ENCODE peak calls at places on chromosomes 12 and 14, in six cellular contexts. One of them, this sample, is unnamed.

GRCh38 chr12:91928501-91928900 is 217.1 kb downstream of the BTG1 start:
- DNase-seq in K562: no peak
- DNase-seq in HepG2: no peak
- DNase-seq in GM12892: no peak
- DNase-seq in GM12878: no peak
- DNase-seq in H1: no peak
- DNase-seq in this sample: no peak

GRCh38 chr14:99511421-99512109 is 30.4 kb downstream of the CCNK start:
- DNase-seq in K562: no peak
- DNase-seq in HepG2: no peak
- DNase-seq in GM12892: no peak
- DNase-seq in GM12878: no peak
- DNase-seq in H1: no peak
- DNase-seq in this sample: no peak

GRCh38 chr12:49201595-49202295 is 12.9 kb upstream of the TUBA1A start:
- DNase-seq in K562: peak; percentile 51
- DNase-seq in HepG2: no peak
- DNase-seq in GM12892: no peak
- DNase-seq in GM12878: no peak
- DNase-seq in H1: no peak
- DNase-seq in this sample: no peak

GRCh38 chr12:27009926-27010325 is 4.3 kb downstream of the TM7SF3 start:
- DNase-seq in K562: no peak
- DNase-seq in HepG2: no peak
- DNase-seq in GM12892: no peak
- DNase-seq in GM12878: no peak
- DNase-seq in H1: no peak
- DNase-seq in this sample: no peak

GRCh38 chr14:43765474-43765873 is 741.6 kb downstream of the FSCB start:
- DNase-seq in K562: no peak
- DNase-seq in HepG2: no peak
- DNase-seq in GM12892: no peak
- DNase-seq in GM12878: no peak
- DNase-seq in H1: no peak
- DNase-seq in this sample: no peak

GRCh38 chr12:73187765-73188164 is 915.6 kb downstream of the TRHDE start:
- DNase-seq in K562: no peak
- DNase-seq in HepG2: no peak
- DNase-seq in GM12892: no peak
- DNase-seq in GM12878: no peak
- DNase-seq in H1: no peak
- DNase-seq in this sample: no peak

GRCh38 chr12:110165540-110166159 is 41.5 kb downstream of the IFT81 start:
- DNase-seq in K562: no peak
- DNase-seq in HepG2: peak; percentile 1
- DNase-seq in GM12892: peak; percentile 9
- DNase-seq in GM12878: peak; percentile 26
- DNase-seq in H1: no peak
- DNase-seq in this sample: peak; percentile 18

GRCh38 chr14:69170848-69171247 is 17.9 kb upstream of the DCAF5 start:
- DNase-seq in K562: no peak
- DNase-seq in HepG2: no peak
- DNase-seq in GM12892: no peak
- DNase-seq in GM12878: no peak
- DNase-seq in H1: no peak
- DNase-seq in this sample: no peak

GRCh38 chr12:118124333-118124874 is 11.5 kb upstream of the PEBP1 start:
- DNase-seq in K562: no peak
- DNase-seq in HepG2: peak; percentile 82
- DNase-seq in GM12892: no peak
- DNase-seq in GM12878: no peak
- DNase-seq in H1: no peak
- DNase-seq in this sample: no peak

GRCh38 chr12:3042394-3042793 is 34.8 kb upstream of the TSPAN9 start:
- DNase-seq in K562: no peak
- DNase-seq in HepG2: no peak
- DNase-seq in GM12892: no peak
- DNase-seq in GM12878: no peak
- DNase-seq in H1: no peak
- DNase-seq in this sample: no peak

GRCh38 chr12:58563621-58564020 is 356.7 kb downstream of the LRIG3 start:
- DNase-seq in K562: no peak
- DNase-seq in HepG2: no peak
- DNase-seq in GM12892: no peak
- DNase-seq in GM12878: no peak
- DNase-seq in H1: no peak
- DNase-seq in this sample: no peak

GRCh38 chr12:113136128-113136989 is 798 bp upstream of the RASAL1 start:
- DNase-seq in K562: peak; percentile 51
- DNase-seq in HepG2: no peak
- DNase-seq in GM12892: peak; percentile 2
- DNase-seq in GM12878: no peak
- DNase-seq in H1: peak; percentile 71
- DNase-seq in this sample: no peak

GRCh38 chr12:70648831-70649230 is 11.6 kb upstream of the PTPRB start:
- DNase-seq in K562: no peak
- DNase-seq in HepG2: no peak
- DNase-seq in GM12892: no peak
- DNase-seq in GM12878: no peak
- DNase-seq in H1: no peak
- DNase-seq in this sample: no peak

GRCh38 chr12:71558445-71558844 is 105.2 kb downstream of the ZFC3H1 start:
- DNase-seq in K562: no peak
- DNase-seq in HepG2: no peak
- DNase-seq in GM12892: no peak
- DNase-seq in GM12878: no peak
- DNase-seq in H1: no peak
- DNase-seq in this sample: no peak

GRCh38 chr12:111570090-111570961 is 28.8 kb downstream of the ATXN2 start:
- DNase-seq in K562: peak; percentile 32
- DNase-seq in HepG2: no peak
- DNase-seq in GM12892: no peak
- DNase-seq in GM12878: no peak
- DNase-seq in H1: peak; percentile 8
- DNase-seq in this sample: no peak

DNA sequence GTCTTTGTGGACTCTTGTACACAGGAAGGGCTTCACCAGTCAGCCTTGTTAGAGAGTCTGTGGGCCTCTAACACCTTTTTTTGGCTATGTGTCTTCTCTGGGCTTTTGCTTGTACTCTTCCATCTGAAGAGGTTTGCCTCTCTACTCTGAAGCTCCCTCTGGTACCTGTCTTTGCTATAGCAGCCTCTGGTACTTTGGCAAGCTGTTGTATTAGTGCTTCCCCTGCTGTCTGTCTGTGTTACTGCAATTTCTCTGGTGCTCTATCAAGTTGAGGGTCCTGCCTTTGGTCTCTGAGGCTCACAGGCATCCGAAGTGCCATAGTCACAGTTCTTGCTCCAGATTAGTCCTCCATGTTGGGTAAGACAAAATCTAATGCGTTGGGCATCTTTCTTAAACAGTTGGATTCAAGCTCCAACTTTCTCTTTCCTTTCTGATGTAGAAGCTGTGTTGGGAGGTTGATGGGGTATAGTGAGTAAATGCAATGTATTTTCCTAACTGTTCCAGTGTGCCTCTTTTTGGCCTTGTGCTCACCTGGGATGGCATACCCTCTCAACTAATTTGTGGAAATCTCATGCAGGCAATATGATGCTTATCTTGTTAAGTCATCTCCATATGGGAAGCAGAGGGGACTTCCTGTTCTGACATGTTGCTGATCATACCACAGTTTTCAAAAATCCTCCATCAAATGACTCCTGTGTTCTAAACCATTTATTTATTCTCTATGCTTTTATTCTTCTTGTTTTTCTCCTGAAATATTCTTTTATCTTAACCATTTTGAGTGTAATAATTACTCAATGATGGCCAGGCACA is 88.8 kb downstream of the ATF7IP start:
- DNase-seq in K562: peak; percentile 50
- DNase-seq in HepG2: peak; percentile 65
- DNase-seq in GM12892: peak; percentile 2
- DNase-seq in GM12878: peak; percentile 30
- DNase-seq in H1: no peak
- DNase-seq in this sample: no peak
- TF ChIP-seq TAF1 in K562: no peak
- TF ChIP-seq TAF1 in HepG2: no peak
- TF ChIP-seq TAF1 in GM12892: no peak
- TF ChIP-seq TAF1 in GM12878: no peak
- TF ChIP-seq TAF1 in H1: no peak
- TF ChIP-seq TAF1 in this sample: no peak

GRCh38 chr12:50597200-50598195 is 92.7 kb downstream of the DIP2B start:
- DNase-seq in K562: peak; percentile 73
- DNase-seq in HepG2: no peak
- DNase-seq in GM12892: peak; percentile 38
- DNase-seq in GM12878: peak; percentile 55
- DNase-seq in H1: no peak
- DNase-seq in this sample: peak; percentile 46
- TF ChIP-seq POLR2A in K562: no peak
- TF ChIP-seq POLR2A in HepG2: no peak
- TF ChIP-seq POLR2A in GM12892: peak; percentile 48
- TF ChIP-seq POLR2A in GM12878: peak; percentile 62
- TF ChIP-seq POLR2A in H1: no peak
- TF ChIP-seq POLR2A in this sample: peak; percentile 48

DNA sequence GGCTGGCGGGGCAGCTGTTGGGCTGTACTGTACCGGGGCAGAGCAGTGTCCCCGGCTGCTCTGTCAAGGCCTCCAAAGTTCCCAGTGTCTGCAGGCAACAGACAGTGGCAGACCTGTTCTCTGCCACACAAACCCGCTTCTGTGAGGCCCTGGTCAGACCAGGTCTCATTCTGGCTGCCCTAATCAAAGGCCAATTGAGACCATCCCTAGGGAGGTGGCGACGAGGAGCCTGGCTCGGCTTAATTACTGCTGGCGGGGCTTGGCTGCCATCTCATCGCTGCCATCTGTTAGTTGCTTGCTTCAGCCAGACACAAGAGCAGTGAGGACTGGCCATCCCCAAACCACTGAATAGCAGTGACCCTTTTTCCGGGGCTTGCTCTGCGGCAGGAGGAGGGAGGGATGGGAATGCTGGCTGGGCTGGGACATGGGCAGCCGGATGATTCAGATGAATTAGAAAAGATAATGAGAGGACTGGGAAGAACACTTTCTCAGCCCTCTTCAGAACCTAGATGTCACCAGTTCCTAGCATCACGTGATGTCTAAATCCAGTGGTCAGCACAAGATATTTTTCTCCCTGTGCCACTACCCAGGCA is 24.5 kb downstream of the ERG28 start:
- DNase-seq in K562: no peak
- DNase-seq in HepG2: no peak
- DNase-seq in GM12892: no peak
- DNase-seq in GM12878: no peak
- DNase-seq in H1: no peak
- DNase-seq in this sample: no peak
- TF ChIP-seq TAF1 in K562: no peak
- TF ChIP-seq TAF1 in HepG2: no peak
- TF ChIP-seq TAF1 in GM12892: no peak
- TF ChIP-seq TAF1 in GM12878: no peak
- TF ChIP-seq TAF1 in H1: no peak
- TF ChIP-seq TAF1 in this sample: no peak

GRCh38 chr14:57266060-57266459 is 2.6 kb downstream of the EXOC5 start:
- DNase-seq in K562: no peak
- DNase-seq in HepG2: no peak
- DNase-seq in GM12892: no peak
- DNase-seq in GM12878: no peak
- DNase-seq in H1: no peak
- DNase-seq in this sample: no peak

GRCh38 chr14:57273236-57273635 is 4.5 kb downstream of the AP5M1 start:
- DNase-seq in K562: no peak
- DNase-seq in HepG2: peak; percentile 16
- DNase-seq in GM12892: no peak
- DNase-seq in GM12878: no peak
- DNase-seq in H1: no peak
- DNase-seq in this sample: no peak

GRCh38 chr14:57268161-57269067 is at the start of the genes AP5M1 and EXOC5:
- DNase-seq in K562: peak; percentile 92
- DNase-seq in HepG2: peak; percentile 86
- DNase-seq in GM12892: peak; percentile 54
- DNase-seq in GM12878: peak; percentile 83
- DNase-seq in H1: peak; percentile 87
- DNase-seq in this sample: peak; percentile 64
- TF ChIP-seq POLR2A in K562: peak; percentile 80
- TF ChIP-seq POLR2A in HepG2: no peak
- TF ChIP-seq POLR2A in GM12892: peak; percentile 69
- TF ChIP-seq POLR2A in GM12878: peak; percentile 85
- TF ChIP-seq POLR2A in H1: no peak
- TF ChIP-seq POLR2A in this sample: peak; percentile 76

DNA sequence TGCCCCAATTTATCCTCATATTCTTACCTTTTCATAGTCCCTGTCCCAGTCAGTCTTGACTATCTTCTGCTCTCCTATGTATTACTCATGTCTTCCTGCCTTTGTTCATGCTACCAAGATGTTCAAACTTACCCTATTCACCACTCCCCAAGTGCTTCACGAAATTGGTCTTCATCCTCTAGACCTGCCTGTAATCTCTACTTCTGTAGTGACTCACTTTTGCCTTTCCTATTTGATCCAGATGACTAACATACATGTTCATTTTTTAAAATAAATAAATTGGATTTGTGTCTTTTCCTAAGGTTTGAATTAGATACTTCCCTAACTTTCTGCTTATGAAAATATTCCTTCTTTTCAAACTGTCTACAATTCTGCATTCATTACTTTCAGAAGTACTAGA is 107.7 kb upstream of the PPM1H start:
- DNase-seq in K562: no peak
- DNase-seq in HepG2: no peak
- DNase-seq in GM12892: no peak
- DNase-seq in GM12878: no peak
- DNase-seq in H1: no peak
- DNase-seq in this sample: no peak
- TF ChIP-seq TAF1 in K562: no peak
- TF ChIP-seq TAF1 in HepG2: no peak
- TF ChIP-seq TAF1 in GM12892: no peak
- TF ChIP-seq TAF1 in GM12878: no peak
- TF ChIP-seq TAF1 in H1: no peak
- TF ChIP-seq TAF1 in this sample: no peak

GRCh38 chr14:34875031-34875922 is at the start of gene BAZ1A:
- DNase-seq in K562: peak; percentile 81
- DNase-seq in HepG2: peak; percentile 93
- DNase-seq in GM12892: peak; percentile 41
- DNase-seq in GM12878: peak; percentile 41
- DNase-seq in H1: no peak
- DNase-seq in this sample: peak; percentile 37
- TF ChIP-seq POLR2A in K562: peak; percentile 90
- TF ChIP-seq POLR2A in HepG2: peak; percentile 93
- TF ChIP-seq POLR2A in GM12892: peak; percentile 81
- TF ChIP-seq POLR2A in GM12878: peak; percentile 47
- TF ChIP-seq POLR2A in H1: peak; percentile 65
- TF ChIP-seq POLR2A in this sample: peak; percentile 70